ENCODE peak calls at places on chromosomes 4 and X, in five cellular contexts. W is ACHN; I is H4; M is GM23338; E is CD4-positive, CD25-positive, alpha-beta regulatory T cell. D is an unnamed sample.

GRCh38 chrX:78092296-78092695 is 11.8 kb upstream of the PGK1 start:
- DNase-seq in W (peak), I (peak), M (peak), E (no peak), D (no peak)

GRCh38 chr4:13983189-13983790 is 355.8 kb upstream of the BOD1L1 start:
- DNase-seq in W (no peak), I (no peak), M (no peak), E (no peak), D (no peak)

GRCh38 chrX:66074920-66075879 is 35.3 kb upstream of the VSIG4 start:
- DNase-seq in W (no peak), I (peak), M (no peak), E (peak), D (no peak)

GRCh38 chrX:39936886-39937770 is 160.6 kb downstream of the BCOR start:
- DNase-seq in W (no peak), I (no peak), M (no peak), E (peak), D (peak)

GRCh38 chr4:42310343-42310742 is 86.9 kb upstream of the SHISA3 start:
- DNase-seq in W (no peak), I (no peak), M (peak), E (no peak), D (no peak)

GRCh38 chrX:70525733-70526132 is 81.1 kb downstream of the DLG3 start:
- DNase-seq in W (no peak), I (no peak), M (no peak), E (no peak), D (no peak)

GRCh38 chr4:88989990-88990389 is 67.0 kb downstream of the FAM13A start:
- DNase-seq in W (no peak), I (no peak), M (no peak), E (no peak), D (no peak)

GRCh38 chrX:66815227-66815626 is 176.3 kb upstream of the EDA2R start:
- DNase-seq in W (no peak), I (no peak), M (peak), E (no peak), D (no peak)

GRCh38 chr4:38949416-38950051 is 81.9 kb downstream of the FAM114A1 start:
- DNase-seq in W (no peak), I (no peak), M (no peak), E (peak), D (no peak)

GRCh38 chrX:117633277-117633676 is 483.3 kb downstream of the KLHL13 start:
- DNase-seq in W (no peak), I (no peak), M (no peak), E (no peak), D (no peak)

GRCh38 chrX:68041110-68041509 is 392.2 kb downstream of the OPHN1 start:
- DNase-seq in W (no peak), I (no peak), M (peak), E (no peak), D (no peak)

GRCh38 chr4:41379230-41379629 is 122.5 kb downstream of the UCHL1 start:
- DNase-seq in W (no peak), I (no peak), M (no peak), E (no peak), D (no peak)

GRCh38 chr4:25011135-25011866 is 19.4 kb downstream of the LGI2 start:
- DNase-seq in W (no peak), I (no peak), M (no peak), E (no peak), D (no peak)

GRCh38 chrX:130340271-130340670 is 552 bp downstream of the SLC25A14 start:
- DNase-seq in W (no peak), I (no peak), M (no peak), E (no peak), D (no peak)

GRCh38 chr4:17494258-17494657 is 17.6 kb downstream of the QDPR start:
- DNase-seq in W (peak), I (peak), M (no peak), E (no peak), D (no peak)

GRCh38 chr4:111837761-111838160 is 307.5 kb upstream of the FAM241A start:
- DNase-seq in W (no peak), I (no peak), M (no peak), E (no peak), D (no peak)

GRCh38 chr4:106201373-106201772 is 114.6 kb downstream of the TBCK start:
- DNase-seq in W (peak), I (peak), M (peak), E (no peak), D (no peak)

GRCh38 chr4:159401791-159402380 is 299.0 kb downstream of the RAPGEF2 start:
- DNase-seq in W (peak), I (peak), M (no peak), E (no peak), D (no peak)

GRCh38 chrX:45070116-45071007 is 130.3 kb downstream of the DIPK2B start:
- DNase-seq in W (peak), I (peak), M (peak), E (peak), D (no peak)

GRCh38 chrX:110317079-110317819 is 636 bp downstream of the AMMECR1 start:
- DNase-seq in W (peak), I (no peak), M (peak), E (no peak), D (no peak)

GRCh38 chr4:108060164-108060563 is 70.5 kb downstream of the HADH start:
- DNase-seq in W (peak), I (peak), M (peak), E (no peak), D (no peak)

GRCh38 chr4:155546451-155546850 is 120.2 kb upstream of the GUCY1A1 start:
- DNase-seq in W (no peak), I (no peak), M (no peak), E (no peak), D (no peak)

GRCh38 chr4:53227451-53227850 is 138.4 kb downstream of the SCFD2 start:
- DNase-seq in W (no peak), I (no peak), M (no peak), E (no peak), D (no peak)

GRCh38 chr4:132605551-132605950 is 543.5 kb upstream of the PCDH10 start:
- DNase-seq in W (no peak), I (no peak), M (no peak), E (no peak), D (no peak)

GRCh38 chr4:161828061-161828460 is 335.7 kb downstream of the FSTL5 start:
- DNase-seq in W (peak), I (peak), M (no peak), E (no peak), D (no peak)

GRCh38 chr4:81455895-81456294 is 15.8 kb downstream of the RASGEF1B start:
- DNase-seq in W (no peak), I (no peak), M (no peak), E (no peak), D (no peak)

GRCh38 chr4:78057135-78057599 is at the start of gene FRAS1:
- DNase-seq in W (peak), I (no peak), M (peak), E (no peak), D (peak)